ENCODE peak calls at places on chromosomes 2 and 18, in five cellular contexts. G is pancreas, P is uterus, T is hepatocyte, I is MCF 10A. S is an unnamed sample.

GRCh38 chr18:26802330-26803200 is 62.9 kb downstream of the AQP4 start:
- DNase-seq in G (no peak), P (no peak), T (no peak), I (peak), S (no peak)

GRCh38 chr2:180776924-180777323 is 203.5 kb upstream of the UBE2E3 start:
- DNase-seq in I (no peak), G (no peak), P (no peak), T (no peak), S (no peak)

GRCh38 chr2:237859082-237859433 is 365 bp upstream of the RAMP1 start:
- DNase-seq in P (no peak), I (no peak), G (peak), T (no peak), S (no peak)

GRCh38 chr2:122414911-122415310 is 659.5 kb downstream of the TSN start:
- DNase-seq in I (peak), P (no peak), T (peak), G (no peak), S (no peak)

GRCh38 chr2:203949228-203949627 is 12.7 kb downstream of the ICOS start:
- DNase-seq in I (no peak), G (no peak), T (no peak), P (no peak), S (no peak)

GRCh38 chr2:219254590-219255219 is 987 bp upstream of the TUBA4A start:
- DNase-seq in I (no peak), G (no peak), T (no peak), P (no peak), S (no peak)

GRCh38 chr2:120736955-120737801 is 1.5 kb downstream of the GLI2 start:
- DNase-seq in P (peak), T (peak), G (no peak), I (peak), S (peak)

GRCh38 chr2:120399889-120400240 is 53.9 kb downstream of the INHBB start:
- DNase-seq in I (no peak), G (no peak), T (no peak), P (no peak), S (no peak)

GRCh38 chr2:233350708-233351107 is 3.6 kb upstream of the DGKD start:
- DNase-seq in P (peak), G (no peak), T (peak), I (peak), S (peak)

GRCh38 chr2:204544961-204545860 is at the start of gene PARD3B:
- DNase-seq in I (peak), T (peak), G (peak), P (peak), S (no peak)

GRCh38 chr2:9474361-9475117 is at the start of gene IAH1:
- DNase-seq in P (peak), G (peak), T (peak), I (peak), S (no peak)

GRCh38 chr2:38622210-38622609 is 19.5 kb upstream of the HNRNPLL start:
- DNase-seq in I (no peak), P (no peak), T (no peak), G (no peak), S (no peak)

GRCh38 chr2:2743164-2743571 is 412.1 kb upstream of the MYT1L start:
- DNase-seq in I (no peak), G (no peak), T (peak), P (peak), S (no peak)

GRCh38 chr2:121643877-121644276 is 5.4 kb downstream of the CLASP1 start:
- DNase-seq in T (no peak), G (no peak), P (no peak), I (no peak), S (no peak)

GRCh38 chr18:32019251-32019943 is 772 bp downstream of the RNF125 start:
- DNase-seq in P (peak), G (peak), I (peak), T (peak), S (no peak)
- TF ChIP-seq CTCF in P (no peak), G (no peak), I (no peak), T (no peak), S (no peak)

DNA sequence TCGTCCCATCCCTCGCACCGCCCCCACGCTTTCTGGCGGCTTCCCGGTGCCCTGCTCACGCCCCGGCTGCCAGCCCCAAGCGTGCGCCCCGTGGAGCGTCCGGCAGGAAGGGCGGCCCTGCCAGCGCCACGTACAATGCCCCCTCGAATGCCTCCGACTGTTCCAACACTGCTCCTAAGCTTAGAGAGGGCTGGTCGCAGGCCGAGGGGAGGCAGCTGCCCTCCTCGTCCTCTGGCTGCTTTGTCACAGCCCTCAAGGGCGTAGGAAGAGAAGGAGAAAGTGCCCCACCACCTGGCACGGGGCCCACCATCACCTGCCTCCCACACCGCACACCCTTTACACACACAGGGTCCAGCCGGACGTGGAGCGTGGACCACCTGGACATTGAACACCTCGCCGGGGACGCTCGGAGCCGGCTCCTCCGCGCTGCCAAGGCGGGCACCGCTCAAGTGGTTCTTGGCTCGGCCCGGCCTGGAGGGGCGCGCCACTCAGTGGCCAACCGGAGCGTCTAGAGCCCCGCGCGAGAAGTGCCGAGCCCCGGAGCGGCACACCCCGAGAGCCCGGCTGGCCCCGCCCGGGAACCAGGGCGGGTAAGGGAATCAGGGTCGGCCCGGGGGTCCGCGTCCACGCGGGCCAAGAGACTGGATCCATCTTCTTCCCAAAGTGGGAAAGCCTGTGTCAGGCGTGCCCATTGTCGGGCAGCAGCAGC is 830 bp downstream of the DNER start:
- DNase-seq in I (peak), T (peak), G (no peak), P (no peak), S (no peak)
- TF ChIP-seq CTCF in I (no peak), T (no peak), G (no peak), P (no peak), S (no peak)

DNA sequence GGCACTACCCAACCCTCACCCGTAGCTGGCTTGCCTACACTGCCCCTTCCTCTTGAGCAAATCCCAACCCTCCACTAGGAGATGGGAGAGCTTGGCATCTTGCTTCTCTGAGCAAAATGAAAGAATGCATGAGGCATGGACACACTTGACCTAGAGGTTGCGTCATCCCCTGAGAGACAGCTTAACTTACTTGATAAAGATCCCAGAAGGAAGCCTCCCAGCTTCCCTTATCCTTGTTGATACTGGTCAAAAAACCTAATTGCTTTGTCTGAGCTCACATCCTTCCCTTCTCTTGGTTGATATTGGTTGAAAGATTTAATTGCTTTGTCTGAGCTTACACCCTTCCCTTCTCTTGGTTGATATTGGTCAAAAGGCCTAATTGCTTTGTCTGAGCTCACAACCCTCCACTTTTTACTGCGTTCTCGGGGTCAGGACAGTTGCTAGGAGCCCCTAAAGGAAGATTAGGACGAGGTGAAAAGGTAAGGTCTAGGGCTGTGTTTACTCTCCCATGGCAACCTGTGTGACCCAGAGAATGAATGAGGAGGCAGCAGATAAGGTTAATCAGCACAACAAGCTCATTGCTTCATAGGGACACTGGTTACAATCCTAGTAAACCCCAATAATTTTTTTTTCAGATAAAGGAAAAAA is 12.2 kb upstream of the BOD1L2 start:
- DNase-seq in G (no peak), P (no peak), I (peak), T (peak), S (no peak)
- TF ChIP-seq CTCF in G (no peak), P (no peak), I (no peak), T (no peak), S (no peak)

GRCh38 chr2:188974184-188974583 is at the start of gene COL3A1:
- DNase-seq in I (no peak), G (no peak), T (peak), P (peak), S (no peak)

GRCh38 chr2:188979119-188979729 is 5.1 kb downstream of the COL3A1 start:
- DNase-seq in P (no peak), G (no peak), T (no peak), I (no peak), S (no peak)

GRCh38 chr2:188978291-188979081 is 4.3 kb downstream of the COL3A1 start:
- DNase-seq in P (peak), G (no peak), T (peak), I (no peak), S (peak)

GRCh38 chr2:188975497-188976102 is 1.4 kb downstream of the COL3A1 start:
- DNase-seq in G (no peak), I (no peak), P (peak), T (peak), S (peak)

DNA sequence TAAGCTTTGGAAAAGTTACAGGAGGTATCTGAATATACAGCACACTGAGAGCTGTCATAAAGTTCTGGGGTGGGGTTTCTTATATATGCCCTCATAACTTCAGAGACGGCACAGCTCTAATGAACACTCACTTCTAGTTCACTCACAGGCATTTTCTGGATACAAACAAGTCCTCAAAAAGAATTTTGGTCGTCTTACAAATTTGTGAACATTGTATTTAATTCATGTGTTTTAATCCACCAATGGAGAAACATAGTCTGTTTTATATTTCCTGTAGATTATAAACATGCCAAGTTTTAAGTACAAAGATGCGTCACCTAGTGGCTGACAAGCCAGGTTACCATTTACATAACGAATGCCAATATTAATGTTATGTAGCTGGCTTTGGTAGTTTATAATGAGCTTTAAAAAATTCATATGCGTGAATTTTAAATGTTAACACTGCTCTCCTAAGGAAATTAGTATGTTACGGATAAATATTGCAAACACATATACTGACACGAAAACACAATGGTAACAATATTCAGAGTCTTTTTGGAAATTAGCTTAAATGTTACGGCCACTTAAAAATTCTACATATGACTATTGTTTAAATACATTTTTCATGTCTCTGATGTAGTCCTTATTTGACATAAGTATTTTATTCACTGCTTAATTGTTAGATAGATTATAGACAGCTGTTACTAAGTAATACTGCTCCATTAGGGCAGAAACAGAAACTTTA is 2.5 kb downstream of the COL3A1 start:
- DNase-seq in G (no peak), P (no peak), T (peak), I (no peak), S (no peak)
- TF ChIP-seq CTCF in G (no peak), P (peak), T (peak), I (no peak), S (peak)